ENCODE peak calls at places on chromosomes 3 and 15, in ten cellular contexts. One of them, this sample, is unnamed.

GRCh38 chr15:68271854-68272471 is 5.6 kb upstream of the FEM1B start:
- DNase-seq in skeletal muscle cell: peak
- DNase-seq in Peyer's patch: no peak
- DNase-seq in astrocyte of the spinal cord: peak
- DNase-seq in mammary epithelial cell: peak
- DNase-seq in uterus: peak
- DNase-seq in left cardiac atrium: no peak
- DNase-seq in activated CD8-positive, alpha-beta memory T cell treated with anti-CD3 and anti-CD28 coated beads for 48 hours: no peak
- DNase-seq in ELR: peak
- DNase-seq in CD8-positive, alpha-beta T cell: no peak
- DNase-seq in this sample: peak

GRCh38 chr3:198021320-198021719 is 61.3 kb downstream of the LMLN start:
- DNase-seq in mammary epithelial cell: no peak
- DNase-seq in left cardiac atrium: no peak
- DNase-seq in skeletal muscle cell: no peak
- DNase-seq in activated CD8-positive, alpha-beta memory T cell treated with anti-CD3 and anti-CD28 coated beads for 48 hours: no peak
- DNase-seq in Peyer's patch: no peak
- DNase-seq in ELR: no peak
- DNase-seq in astrocyte of the spinal cord: no peak
- DNase-seq in uterus: no peak
- DNase-seq in CD8-positive, alpha-beta T cell: no peak
- DNase-seq in this sample: no peak

GRCh38 chr3:116423365-116423764 is 21.9 kb downstream of the LSAMP start:
- DNase-seq in Peyer's patch: no peak
- DNase-seq in left cardiac atrium: no peak
- DNase-seq in activated CD8-positive, alpha-beta memory T cell treated with anti-CD3 and anti-CD28 coated beads for 48 hours: no peak
- DNase-seq in astrocyte of the spinal cord: peak
- DNase-seq in ELR: no peak
- DNase-seq in mammary epithelial cell: no peak
- DNase-seq in skeletal muscle cell: no peak
- DNase-seq in uterus: no peak
- DNase-seq in CD8-positive, alpha-beta T cell: no peak
- DNase-seq in this sample: no peak

GRCh38 chr15:100897873-100898490 is 18.4 kb downstream of the ALDH1A3 start:
- DNase-seq in uterus: no peak
- DNase-seq in left cardiac atrium: no peak
- DNase-seq in mammary epithelial cell: no peak
- DNase-seq in Peyer's patch: no peak
- DNase-seq in activated CD8-positive, alpha-beta memory T cell treated with anti-CD3 and anti-CD28 coated beads for 48 hours: no peak
- DNase-seq in CD8-positive, alpha-beta T cell: no peak
- DNase-seq in astrocyte of the spinal cord: no peak
- DNase-seq in ELR: no peak
- DNase-seq in skeletal muscle cell: no peak
- DNase-seq in this sample: no peak

GRCh38 chr3:187987919-187988318 is 166.0 kb upstream of the LPP start:
- DNase-seq in Peyer's patch: no peak
- DNase-seq in uterus: no peak
- DNase-seq in ELR: no peak
- DNase-seq in activated CD8-positive, alpha-beta memory T cell treated with anti-CD3 and anti-CD28 coated beads for 48 hours: no peak
- DNase-seq in CD8-positive, alpha-beta T cell: no peak
- DNase-seq in mammary epithelial cell: no peak
- DNase-seq in left cardiac atrium: no peak
- DNase-seq in skeletal muscle cell: no peak
- DNase-seq in astrocyte of the spinal cord: no peak
- DNase-seq in this sample: no peak

GRCh38 chr3:53675942-53676341 is 170.3 kb downstream of the CHDH start:
- DNase-seq in Peyer's patch: no peak
- DNase-seq in left cardiac atrium: no peak
- DNase-seq in activated CD8-positive, alpha-beta memory T cell treated with anti-CD3 and anti-CD28 coated beads for 48 hours: no peak
- DNase-seq in uterus: no peak
- DNase-seq in skeletal muscle cell: no peak
- DNase-seq in CD8-positive, alpha-beta T cell: no peak
- DNase-seq in mammary epithelial cell: no peak
- DNase-seq in astrocyte of the spinal cord: no peak
- DNase-seq in ELR: no peak
- DNase-seq in this sample: no peak

GRCh38 chr3:8525893-8526292 is 24.3 kb downstream of the LMCD1 start:
- DNase-seq in uterus: no peak
- DNase-seq in astrocyte of the spinal cord: no peak
- DNase-seq in activated CD8-positive, alpha-beta memory T cell treated with anti-CD3 and anti-CD28 coated beads for 48 hours: no peak
- DNase-seq in mammary epithelial cell: no peak
- DNase-seq in left cardiac atrium: no peak
- DNase-seq in CD8-positive, alpha-beta T cell: no peak
- DNase-seq in Peyer's patch: no peak
- DNase-seq in skeletal muscle cell: no peak
- DNase-seq in ELR: no peak
- DNase-seq in this sample: no peak

GRCh38 chr3:197782230-197782629 is 8.8 kb upstream of the LRCH3 start:
- DNase-seq in astrocyte of the spinal cord: no peak
- DNase-seq in activated CD8-positive, alpha-beta memory T cell treated with anti-CD3 and anti-CD28 coated beads for 48 hours: no peak
- DNase-seq in left cardiac atrium: no peak
- DNase-seq in Peyer's patch: no peak
- DNase-seq in skeletal muscle cell: no peak
- DNase-seq in mammary epithelial cell: no peak
- DNase-seq in uterus: no peak
- DNase-seq in CD8-positive, alpha-beta T cell: no peak
- DNase-seq in ELR: no peak
- DNase-seq in this sample: no peak

GRCh38 chr15:37009288-37009687 is 91.1 kb downstream of the MEIS2 start:
- DNase-seq in skeletal muscle cell: no peak
- DNase-seq in CD8-positive, alpha-beta T cell: no peak
- DNase-seq in Peyer's patch: no peak
- DNase-seq in ELR: no peak
- DNase-seq in uterus: no peak
- DNase-seq in astrocyte of the spinal cord: no peak
- DNase-seq in left cardiac atrium: no peak
- DNase-seq in activated CD8-positive, alpha-beta memory T cell treated with anti-CD3 and anti-CD28 coated beads for 48 hours: no peak
- DNase-seq in mammary epithelial cell: no peak
- DNase-seq in this sample: no peak

GRCh38 chr3:38421679-38422336 is 31.9 kb upstream of the ACVR2B start:
- DNase-seq in astrocyte of the spinal cord: no peak
- DNase-seq in uterus: no peak
- DNase-seq in skeletal muscle cell: no peak
- DNase-seq in ELR: no peak
- DNase-seq in mammary epithelial cell: no peak
- DNase-seq in CD8-positive, alpha-beta T cell: no peak
- DNase-seq in Peyer's patch: no peak
- DNase-seq in activated CD8-positive, alpha-beta memory T cell treated with anti-CD3 and anti-CD28 coated beads for 48 hours: no peak
- DNase-seq in left cardiac atrium: no peak
- DNase-seq in this sample: no peak

GRCh38 chr3:48268936-48269551 is 28.1 kb downstream of the ZNF589 start:
- DNase-seq in CD8-positive, alpha-beta T cell: peak
- DNase-seq in astrocyte of the spinal cord: no peak
- DNase-seq in uterus: no peak
- DNase-seq in activated CD8-positive, alpha-beta memory T cell treated with anti-CD3 and anti-CD28 coated beads for 48 hours: no peak
- DNase-seq in mammary epithelial cell: peak
- DNase-seq in ELR: no peak
- DNase-seq in skeletal muscle cell: peak
- DNase-seq in left cardiac atrium: no peak
- DNase-seq in Peyer's patch: peak
- DNase-seq in this sample: no peak

GRCh38 chr15:97156739-97157265 is 803.7 kb upstream of the ARRDC4 start:
- DNase-seq in skeletal muscle cell: no peak
- DNase-seq in left cardiac atrium: no peak
- DNase-seq in mammary epithelial cell: no peak
- DNase-seq in uterus: no peak
- DNase-seq in astrocyte of the spinal cord: no peak
- DNase-seq in ELR: peak
- DNase-seq in CD8-positive, alpha-beta T cell: no peak
- DNase-seq in Peyer's patch: no peak
- DNase-seq in activated CD8-positive, alpha-beta memory T cell treated with anti-CD3 and anti-CD28 coated beads for 48 hours: no peak
- DNase-seq in this sample: no peak

GRCh38 chr3:89578253-89578529 is 470.8 kb downstream of the EPHA3 start:
- DNase-seq in left cardiac atrium: no peak
- DNase-seq in mammary epithelial cell: no peak
- DNase-seq in ELR: no peak
- DNase-seq in Peyer's patch: no peak
- DNase-seq in CD8-positive, alpha-beta T cell: no peak
- DNase-seq in skeletal muscle cell: no peak
- DNase-seq in activated CD8-positive, alpha-beta memory T cell treated with anti-CD3 and anti-CD28 coated beads for 48 hours: no peak
- DNase-seq in astrocyte of the spinal cord: no peak
- DNase-seq in uterus: no peak
- DNase-seq in this sample: no peak

GRCh38 chr3:186871403-186871924 is 29.0 kb downstream of the ADIPOQ start:
- DNase-seq in CD8-positive, alpha-beta T cell: no peak
- DNase-seq in uterus: no peak
- DNase-seq in skeletal muscle cell: no peak
- DNase-seq in mammary epithelial cell: no peak
- DNase-seq in activated CD8-positive, alpha-beta memory T cell treated with anti-CD3 and anti-CD28 coated beads for 48 hours: no peak
- DNase-seq in astrocyte of the spinal cord: no peak
- DNase-seq in ELR: no peak
- DNase-seq in Peyer's patch: no peak
- DNase-seq in left cardiac atrium: no peak
- DNase-seq in this sample: no peak

GRCh38 chr3:172467170-172467824 is 19.0 kb upstream of the GHSR start:
- DNase-seq in skeletal muscle cell: no peak
- DNase-seq in left cardiac atrium: no peak
- DNase-seq in activated CD8-positive, alpha-beta memory T cell treated with anti-CD3 and anti-CD28 coated beads for 48 hours: no peak
- DNase-seq in Peyer's patch: no peak
- DNase-seq in uterus: no peak
- DNase-seq in ELR: peak
- DNase-seq in astrocyte of the spinal cord: peak
- DNase-seq in CD8-positive, alpha-beta T cell: no peak
- DNase-seq in mammary epithelial cell: peak
- DNase-seq in this sample: peak

GRCh38 chr3:132038198-132038825 is 3.5 kb upstream of the CPNE4 start:
- DNase-seq in CD8-positive, alpha-beta T cell: no peak
- DNase-seq in activated CD8-positive, alpha-beta memory T cell treated with anti-CD3 and anti-CD28 coated beads for 48 hours: no peak
- DNase-seq in left cardiac atrium: no peak
- DNase-seq in mammary epithelial cell: peak
- DNase-seq in ELR: peak
- DNase-seq in astrocyte of the spinal cord: peak
- DNase-seq in uterus: no peak
- DNase-seq in skeletal muscle cell: no peak
- DNase-seq in Peyer's patch: no peak
- DNase-seq in this sample: peak

GRCh38 chr3:60720696-60721228 is 530.5 kb downstream of the FHIT start:
- DNase-seq in astrocyte of the spinal cord: no peak
- DNase-seq in Peyer's patch: no peak
- DNase-seq in mammary epithelial cell: no peak
- DNase-seq in uterus: no peak
- DNase-seq in left cardiac atrium: no peak
- DNase-seq in ELR: no peak
- DNase-seq in CD8-positive, alpha-beta T cell: no peak
- DNase-seq in activated CD8-positive, alpha-beta memory T cell treated with anti-CD3 and anti-CD28 coated beads for 48 hours: no peak
- DNase-seq in skeletal muscle cell: no peak
- DNase-seq in this sample: no peak

GRCh38 chr3:129824926-129825541 is 68.5 kb downstream of the TMCC1 start:
- DNase-seq in Peyer's patch: no peak
- DNase-seq in left cardiac atrium: peak
- DNase-seq in astrocyte of the spinal cord: peak
- DNase-seq in ELR: peak
- DNase-seq in uterus: no peak
- DNase-seq in skeletal muscle cell: no peak
- DNase-seq in activated CD8-positive, alpha-beta memory T cell treated with anti-CD3 and anti-CD28 coated beads for 48 hours: no peak
- DNase-seq in mammary epithelial cell: peak
- DNase-seq in CD8-positive, alpha-beta T cell: peak
- DNase-seq in this sample: peak

GRCh38 chr3:85330071-85330470 is 371.3 kb downstream of the CADM2 start:
- DNase-seq in mammary epithelial cell: no peak
- DNase-seq in CD8-positive, alpha-beta T cell: no peak
- DNase-seq in activated CD8-positive, alpha-beta memory T cell treated with anti-CD3 and anti-CD28 coated beads for 48 hours: no peak
- DNase-seq in left cardiac atrium: no peak
- DNase-seq in skeletal muscle cell: no peak
- DNase-seq in ELR: no peak
- DNase-seq in astrocyte of the spinal cord: no peak
- DNase-seq in Peyer's patch: no peak
- DNase-seq in uterus: no peak
- DNase-seq in this sample: no peak

GRCh38 chr3:112032377-112032776 is 2.2 kb upstream of the TMPRSS7 start:
- DNase-seq in activated CD8-positive, alpha-beta memory T cell treated with anti-CD3 and anti-CD28 coated beads for 48 hours: no peak
- DNase-seq in left cardiac atrium: no peak
- DNase-seq in uterus: no peak
- DNase-seq in mammary epithelial cell: no peak
- DNase-seq in CD8-positive, alpha-beta T cell: no peak
- DNase-seq in Peyer's patch: no peak
- DNase-seq in skeletal muscle cell: no peak
- DNase-seq in astrocyte of the spinal cord: no peak
- DNase-seq in ELR: no peak
- DNase-seq in this sample: no peak

GRCh38 chr15:100910556-100910955 is 8.6 kb upstream of the LRRK1 start:
- DNase-seq in left cardiac atrium: no peak
- DNase-seq in activated CD8-positive, alpha-beta memory T cell treated with anti-CD3 and anti-CD28 coated beads for 48 hours: no peak
- DNase-seq in Peyer's patch: no peak
- DNase-seq in uterus: no peak
- DNase-seq in ELR: no peak
- DNase-seq in astrocyte of the spinal cord: no peak
- DNase-seq in mammary epithelial cell: no peak
- DNase-seq in CD8-positive, alpha-beta T cell: no peak
- DNase-seq in skeletal muscle cell: no peak
- DNase-seq in this sample: no peak

GRCh38 chr3:192445768-192446644 is 281.3 kb downstream of the FGF12 start:
- DNase-seq in astrocyte of the spinal cord: no peak
- DNase-seq in activated CD8-positive, alpha-beta memory T cell treated with anti-CD3 and anti-CD28 coated beads for 48 hours: no peak
- DNase-seq in Peyer's patch: no peak
- DNase-seq in CD8-positive, alpha-beta T cell: no peak
- DNase-seq in left cardiac atrium: peak
- DNase-seq in uterus: no peak
- DNase-seq in ELR: no peak
- DNase-seq in mammary epithelial cell: peak
- DNase-seq in skeletal muscle cell: no peak
- DNase-seq in this sample: peak

GRCh38 chr15:40511093-40511471 is 40.3 kb downstream of the CHST14 start:
- DNase-seq in left cardiac atrium: no peak
- DNase-seq in ELR: no peak
- DNase-seq in astrocyte of the spinal cord: no peak
- DNase-seq in mammary epithelial cell: no peak
- DNase-seq in uterus: no peak
- DNase-seq in activated CD8-positive, alpha-beta memory T cell treated with anti-CD3 and anti-CD28 coated beads for 48 hours: no peak
- DNase-seq in Peyer's patch: no peak
- DNase-seq in CD8-positive, alpha-beta T cell: no peak
- DNase-seq in skeletal muscle cell: no peak
- DNase-seq in this sample: no peak

GRCh38 chr3:42012378-42012934 is 50.6 kb upstream of the ULK4 start:
- DNase-seq in ELR: no peak
- DNase-seq in uterus: no peak
- DNase-seq in activated CD8-positive, alpha-beta memory T cell treated with anti-CD3 and anti-CD28 coated beads for 48 hours: no peak
- DNase-seq in mammary epithelial cell: no peak
- DNase-seq in Peyer's patch: no peak
- DNase-seq in CD8-positive, alpha-beta T cell: no peak
- DNase-seq in skeletal muscle cell: no peak
- DNase-seq in left cardiac atrium: no peak
- DNase-seq in astrocyte of the spinal cord: no peak
- DNase-seq in this sample: no peak

GRCh38 chr3:158217992-158218391 is 108.1 kb downstream of the RSRC1 start:
- DNase-seq in mammary epithelial cell: no peak
- DNase-seq in left cardiac atrium: no peak
- DNase-seq in activated CD8-positive, alpha-beta memory T cell treated with anti-CD3 and anti-CD28 coated beads for 48 hours: no peak
- DNase-seq in skeletal muscle cell: no peak
- DNase-seq in astrocyte of the spinal cord: no peak
- DNase-seq in CD8-positive, alpha-beta T cell: no peak
- DNase-seq in uterus: no peak
- DNase-seq in Peyer's patch: no peak
- DNase-seq in ELR: no peak
- DNase-seq in this sample: no peak

GRCh38 chr15:90231028-90232017 is 2.4 kb downstream of the CIB1 start:
- DNase-seq in activated CD8-positive, alpha-beta memory T cell treated with anti-CD3 and anti-CD28 coated beads for 48 hours: peak
- DNase-seq in Peyer's patch: peak
- DNase-seq in uterus: no peak
- DNase-seq in left cardiac atrium: no peak
- DNase-seq in mammary epithelial cell: no peak
- DNase-seq in ELR: no peak
- DNase-seq in CD8-positive, alpha-beta T cell: peak
- DNase-seq in skeletal muscle cell: no peak
- DNase-seq in astrocyte of the spinal cord: no peak
- DNase-seq in this sample: no peak

GRCh38 chr15:89632563-89633430 is 22.5 kb downstream of the KIF7 start:
- DNase-seq in skeletal muscle cell: no peak
- DNase-seq in Peyer's patch: no peak
- DNase-seq in left cardiac atrium: no peak
- DNase-seq in mammary epithelial cell: no peak
- DNase-seq in ELR: no peak
- DNase-seq in activated CD8-positive, alpha-beta memory T cell treated with anti-CD3 and anti-CD28 coated beads for 48 hours: no peak
- DNase-seq in uterus: no peak
- DNase-seq in astrocyte of the spinal cord: no peak
- DNase-seq in CD8-positive, alpha-beta T cell: no peak
- DNase-seq in this sample: no peak

This sample was measured in HT1080.